ENCODE peak calls at places on chromosomes 7 and 10, in four cellular contexts. U is HCT116, Y is K562, V is HepG2. N is an unnamed sample.

GRCh38 chr7:95433129-95433528 is 1.7 kb downstream of the PON2 start:
- DNase-seq in U (no peak), Y (no peak), V (no peak), N (no peak)

GRCh38 chr7:140054751-140055150 is 8.0 kb downstream of the PARP12 start:
- DNase-seq in U (no peak), Y (peak; percentile 21), V (no peak), N (no peak)

GRCh38 chr10:56782503-56782902 is 421.4 kb upstream of the ZWINT start:
- DNase-seq in U (no peak), Y (no peak), V (no peak), N (no peak)

GRCh38 chr7:151780626-151781025 is 96.3 kb downstream of the PRKAG2 start:
- DNase-seq in U (no peak), Y (no peak), V (no peak), N (no peak)

GRCh38 chr10:121069061-121069850 is 218.1 kb downstream of the WDR11 start:
- DNase-seq in U (peak; percentile 32), Y (no peak), V (no peak), N (no peak)

GRCh38 chr7:142177869-142178268 is 66.4 kb downstream of the MGAM2 start:
- DNase-seq in U (no peak), Y (no peak), V (no peak), N (no peak)

GRCh38 chr7:1100386-1100785 is 12.5 kb downstream of the GPER1 start:
- DNase-seq in U (no peak), Y (no peak), V (no peak), N (no peak)

GRCh38 chr7:28919510-28919909 is 38.6 kb downstream of the TRIL start:
- DNase-seq in U (no peak), Y (no peak), V (no peak), N (no peak)

GRCh38 chr7:155288055-155288454 is 9.6 kb upstream of the INSIG1 start:
- DNase-seq in U (no peak), Y (no peak), V (no peak), N (no peak)

GRCh38 chr7:151035024-151035717 is 6.9 kb downstream of the ABCB8 start:
- DNase-seq in U (no peak), Y (no peak), V (no peak), N (no peak)

GRCh38 chr10:64036306-64036930 is 515.2 kb downstream of the REEP3 start:
- DNase-seq in U (no peak), Y (no peak), V (no peak), N (no peak)

GRCh38 chr10:123379156-123379555 is 225.0 kb downstream of the BUB3 start:
- DNase-seq in U (no peak), Y (no peak), V (no peak), N (no peak)

GRCh38 chr7:100604078-100604975 is 2.2 kb downstream of the PCOLCE start:
- DNase-seq in U (no peak), Y (peak; percentile 93), V (no peak), N (peak; percentile 98)

GRCh38 chr10:95355241-95355779 is 64.5 kb upstream of the PDLIM1 start:
- DNase-seq in U (no peak), Y (no peak), V (peak; percentile 74), N (no peak)

GRCh38 chr7:44977304-44977858 is 1.4 kb downstream of the MYO1G start:
- DNase-seq in U (no peak), Y (no peak), V (no peak), N (no peak)

GRCh38 chr7:131546583-131547111 is 9.8 kb downstream of the PODXL start:
- DNase-seq in U (no peak), Y (peak; percentile 83), V (peak; percentile 46), N (peak; percentile 84)

GRCh38 chr7:143906176-143906575 is 4.2 kb upstream of the TCAF1 start:
- DNase-seq in U (no peak), Y (peak; percentile 46), V (peak; percentile 65), N (no peak)

GRCh38 chr10:126903646-126904360 is 1.4 kb upstream of the DOCK1 start:
- DNase-seq in U (no peak), Y (no peak), V (no peak), N (no peak)

GRCh38 chr10:102744374-102745051 is 765 bp downstream of the WBP1L start:
- DNase-seq in U (no peak), Y (peak; percentile 47), V (no peak), N (no peak)
- H3K9ac ChIP-seq in U (peak overlapping the region; percentile 72), Y (peak overlapping the region; percentile 97), V (peak overlapping the region; percentile 79), N (peak overlapping the region; percentile 84)

DNA sequence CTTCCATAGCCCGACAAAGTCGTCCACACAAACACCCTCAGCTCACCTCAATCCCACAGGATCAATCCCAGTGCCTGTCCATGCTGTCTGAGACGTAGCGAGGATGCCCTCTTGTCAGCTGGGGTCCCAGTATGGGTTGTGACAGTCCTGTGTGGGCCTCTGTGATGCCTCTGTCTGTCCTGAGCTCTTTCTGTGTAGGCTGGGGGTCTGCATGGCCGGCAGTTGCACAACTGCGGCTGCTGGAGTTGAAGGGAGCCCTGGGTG is 12.4 kb downstream of the ANTXRL start:
- DNase-seq in U (no peak), Y (no peak), V (no peak), N (no peak)
- TF ChIP-seq ELF1 in U (no peak), Y (no peak), V (no peak), N (no peak)

DNA sequence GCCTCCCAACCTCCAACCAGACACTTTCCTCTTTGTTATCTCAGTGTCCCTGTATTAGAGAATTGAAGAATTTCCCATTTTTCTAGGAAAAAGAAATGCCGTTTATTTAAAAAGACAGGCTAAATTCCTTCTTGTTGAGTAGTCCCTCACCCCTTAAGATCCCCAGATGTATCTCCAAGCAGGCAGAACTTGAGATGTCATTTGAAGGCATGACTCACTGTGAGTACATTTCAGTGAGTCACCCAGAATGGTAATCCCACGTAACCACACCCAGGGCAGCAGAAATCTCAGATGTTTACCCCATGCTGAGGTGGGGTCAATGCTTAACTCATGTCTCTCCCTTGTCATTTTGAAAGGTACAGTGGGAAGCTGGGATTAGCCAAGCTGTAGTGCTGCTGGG is 4.4 kb downstream of the ZNF655 start:
- DNase-seq in U (peak; percentile 96), Y (peak; percentile 87), V (peak; percentile 67), N (no peak)
- H3K9ac ChIP-seq in U (peak overlapping the region; percentile 38), Y (peak overlapping the region; percentile 41), V (no peak overlapping the region), N (peak overlapping the region; percentile 64)

DNA sequence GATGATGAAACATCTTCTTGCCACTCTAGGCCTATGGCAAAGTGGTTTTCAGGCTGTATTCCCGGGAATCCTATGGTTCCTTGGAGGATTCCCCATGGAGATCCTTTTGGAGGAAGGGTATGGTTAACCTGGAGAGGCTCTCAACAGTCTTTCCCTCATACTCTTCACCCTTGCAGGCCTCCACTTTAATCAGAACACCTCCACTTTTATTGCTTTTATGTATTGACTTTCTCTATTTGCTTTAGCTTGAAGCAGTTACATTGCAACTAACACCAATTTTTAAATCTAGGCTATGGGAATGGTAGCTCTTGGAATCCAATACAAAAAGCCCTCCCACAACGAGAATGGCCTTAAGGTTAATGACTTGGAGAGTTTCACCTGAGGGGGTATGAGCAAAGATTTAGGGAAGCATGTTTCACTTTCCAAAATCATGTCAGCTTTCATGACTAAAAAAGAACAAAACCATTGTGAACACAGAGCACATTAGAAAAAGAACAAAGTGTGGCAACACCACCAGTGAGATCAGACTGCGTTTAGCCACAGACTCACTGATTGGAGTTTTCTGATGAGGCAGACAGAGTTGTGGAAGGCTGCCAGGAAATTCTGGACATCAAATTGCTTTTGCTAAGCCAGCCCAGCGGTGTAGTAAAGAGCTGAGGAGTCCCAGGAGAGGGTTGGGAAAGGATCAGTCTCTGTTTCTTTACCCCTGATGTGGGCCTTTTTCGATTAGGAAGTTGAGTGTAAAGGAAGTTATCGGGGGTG is 130.4 kb upstream of the BMPER start:
- DNase-seq in U (no peak), Y (no peak), V (no peak), N (no peak)
- TF ChIP-seq ELF1 in U (no peak), Y (no peak), V (no peak), N (no peak)

GRCh38 chr7:7772385-7772784 is 54.0 kb upstream of the RPA3 start:
- DNase-seq in U (no peak), Y (no peak), V (no peak), N (no peak)
- H3K9ac ChIP-seq in U (no peak overlapping the region), Y (no peak overlapping the region), V (no peak overlapping the region), N (no peak overlapping the region)

GRCh38 chr7:91191771-91192170 is 72.5 kb upstream of the FZD1 start:
- DNase-seq in U (no peak), Y (no peak), V (no peak), N (no peak)

GRCh38 chr7:91193141-91193540 is 71.1 kb upstream of the FZD1 start:
- DNase-seq in U (no peak), Y (no peak), V (no peak), N (no peak)

GRCh38 chr7:91196058-91196457 is 68.2 kb upstream of the FZD1 start:
- DNase-seq in U (no peak), Y (no peak), V (no peak), N (no peak)

GRCh38 chr7:91198371-91198770 is 65.9 kb upstream of the FZD1 start:
- DNase-seq in U (no peak), Y (no peak), V (no peak), N (no peak)

GRCh38 chr7:91194841-91195240 is 69.4 kb upstream of the FZD1 start:
- DNase-seq in U (no peak), Y (no peak), V (no peak), N (no peak)
- TF ChIP-seq ELF1 in U (no peak), Y (no peak), V (no peak), N (no peak)

DNA sequence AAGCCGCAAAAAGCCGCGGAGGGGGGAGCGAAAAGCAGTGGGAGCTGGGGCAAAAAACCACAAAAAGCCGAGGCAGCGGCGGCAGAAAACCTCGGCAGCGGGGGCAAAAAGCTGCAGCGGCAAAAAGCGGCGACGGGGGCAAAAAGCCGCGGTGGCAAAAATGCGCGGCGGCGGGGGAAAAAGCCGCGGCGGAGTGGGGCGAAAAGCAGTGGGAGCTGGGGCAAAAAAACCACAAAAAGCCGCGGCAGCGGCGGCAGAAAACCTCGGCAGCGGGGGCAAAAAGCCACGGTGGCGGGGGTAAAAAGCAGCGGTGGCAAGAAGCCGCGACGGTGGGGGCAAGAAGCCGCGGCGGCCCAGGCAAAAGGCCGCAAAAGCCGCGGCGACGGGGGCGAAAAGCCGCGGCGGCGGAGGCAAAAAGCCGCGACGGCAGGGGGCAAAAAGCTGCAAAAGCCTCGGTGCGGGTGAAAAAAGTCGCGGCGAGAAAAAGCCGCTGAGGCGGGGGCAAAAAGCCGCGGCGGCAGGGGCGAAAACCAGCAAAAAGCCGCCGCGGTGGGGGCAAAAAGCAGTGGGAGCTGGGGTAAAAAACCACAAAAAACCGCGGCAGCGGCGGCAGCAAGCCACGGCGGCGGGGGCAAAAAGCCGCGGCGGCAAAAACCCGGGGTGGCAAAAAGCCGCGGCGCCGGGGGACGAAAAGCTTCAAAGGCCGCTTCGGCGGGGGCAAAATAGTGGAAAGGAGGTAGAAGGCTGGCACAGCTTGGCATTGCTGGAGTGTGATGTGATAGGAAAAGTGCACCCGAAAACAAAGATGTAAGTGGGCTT is 135.9 kb downstream of the ZNF92 start:
- DNase-seq in U (no peak), Y (peak; percentile 40), V (no peak), N (peak; percentile 43)
- H3K9ac ChIP-seq in U (no peak overlapping the region), Y (peak overlapping the region; percentile 94), V (peak overlapping the region; percentile 74), N (no peak overlapping the region)

DNA sequence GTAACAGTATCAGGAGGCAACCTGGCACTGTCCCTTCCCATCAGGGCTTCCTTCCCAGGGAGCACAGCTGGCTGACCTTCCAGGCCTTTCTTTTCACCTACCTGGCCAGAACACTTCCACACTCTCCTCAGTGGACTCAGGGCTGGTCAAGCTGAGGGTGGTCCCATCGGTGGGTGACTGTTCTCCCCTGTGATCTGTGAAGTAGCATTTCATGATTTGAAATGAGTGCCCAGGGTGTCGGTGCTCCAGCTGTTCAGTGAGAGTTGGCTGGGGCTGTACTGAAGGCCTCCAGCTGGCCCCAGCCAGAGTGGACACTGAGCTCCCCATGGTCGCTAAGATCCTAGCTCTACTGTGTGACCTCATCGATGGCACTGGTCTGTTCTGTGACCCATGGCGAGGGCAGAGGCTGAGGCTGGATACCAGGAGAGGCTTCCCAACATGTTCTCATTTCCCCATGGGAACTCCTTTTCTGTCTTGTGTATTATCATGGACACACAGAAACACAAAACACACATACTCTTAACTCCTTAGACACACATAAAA is at the start of gene FAM170B:
- DNase-seq in U (no peak), Y (no peak), V (no peak), N (no peak)
- TF ChIP-seq ELF1 in U (no peak), Y (no peak), V (no peak), N (no peak)

N was measured in SK-N-SH.